ENCODE peak calls at places on chromosomes 7 and 10, in nine cellular contexts. One of them, this sample, is unnamed.

GRCh38 chr7:151539055-151539714 is 19.5 kb upstream of the RHEB start:
- DNase-seq in H1: no peak
- DNase-seq in fibroblast of mammary gland: no peak
- DNase-seq in Jurkat, Clone E6-1: no peak
- DNase-seq in fibroblast of pulmonary artery: no peak
- DNase-seq in BJ: no peak
- DNase-seq in iPS DF 6.9: no peak
- DNase-seq in adrenal gland: peak; percentile 93
- DNase-seq in NT2/D1: no peak
- DNase-seq in this sample: peak; percentile 82

GRCh38 chr7:66330961-66331360 is 125.8 kb downstream of the TPST1 start:
- DNase-seq in iPS DF 6.9: no peak
- DNase-seq in BJ: no peak
- DNase-seq in fibroblast of pulmonary artery: peak; percentile 69
- DNase-seq in adrenal gland: peak; percentile 89
- DNase-seq in fibroblast of mammary gland: peak; percentile 52
- DNase-seq in NT2/D1: no peak
- DNase-seq in H1: no peak
- DNase-seq in Jurkat, Clone E6-1: peak; percentile 1
- DNase-seq in this sample: peak; percentile 86

GRCh38 chr7:29839302-29839701 is 33.0 kb downstream of the WIPF3 start:
- DNase-seq in BJ: peak; percentile 21
- DNase-seq in adrenal gland: peak; percentile 65
- DNase-seq in fibroblast of mammary gland: peak; percentile 83
- DNase-seq in NT2/D1: no peak
- DNase-seq in fibroblast of pulmonary artery: peak; percentile 59
- DNase-seq in iPS DF 6.9: no peak
- DNase-seq in Jurkat, Clone E6-1: no peak
- DNase-seq in H1: no peak
- DNase-seq in this sample: peak; percentile 86

GRCh38 chr10:122461367-122461728 is at the start of gene HTRA1:
- DNase-seq in fibroblast of pulmonary artery: peak; percentile 70
- DNase-seq in iPS DF 6.9: no peak
- DNase-seq in H1: no peak
- DNase-seq in adrenal gland: peak; percentile 83
- DNase-seq in NT2/D1: no peak
- DNase-seq in fibroblast of mammary gland: peak; percentile 78
- DNase-seq in Jurkat, Clone E6-1: no peak
- DNase-seq in BJ: no peak
- DNase-seq in this sample: peak; percentile 94

GRCh38 chr7:95690367-95690947 is 81.9 kb upstream of the DYNC1I1 start:
- DNase-seq in NT2/D1: no peak
- DNase-seq in Jurkat, Clone E6-1: peak; percentile 46
- DNase-seq in H1: no peak
- DNase-seq in adrenal gland: peak; percentile 56
- DNase-seq in iPS DF 6.9: no peak
- DNase-seq in BJ: no peak
- DNase-seq in fibroblast of mammary gland: peak; percentile 63
- DNase-seq in fibroblast of pulmonary artery: peak; percentile 66
- DNase-seq in this sample: no peak

GRCh38 chr7:101860316-101861222 is 43.1 kb downstream of the CUX1 start:
- DNase-seq in Jurkat, Clone E6-1: no peak
- DNase-seq in adrenal gland: no peak
- DNase-seq in BJ: no peak
- DNase-seq in fibroblast of mammary gland: no peak
- DNase-seq in iPS DF 6.9: no peak
- DNase-seq in H1: no peak
- DNase-seq in NT2/D1: no peak
- DNase-seq in fibroblast of pulmonary artery: no peak
- DNase-seq in this sample: no peak

GRCh38 chr10:72122221-72122620 is 33.9 kb upstream of the SPOCK2 start:
- DNase-seq in H1: no peak
- DNase-seq in adrenal gland: no peak
- DNase-seq in NT2/D1: no peak
- DNase-seq in iPS DF 6.9: no peak
- DNase-seq in fibroblast of pulmonary artery: no peak
- DNase-seq in fibroblast of mammary gland: no peak
- DNase-seq in BJ: no peak
- DNase-seq in Jurkat, Clone E6-1: no peak
- DNase-seq in this sample: no peak

GRCh38 chr7:2069472-2069860 is 163.3 kb downstream of the MAD1L1 start:
- DNase-seq in NT2/D1: no peak
- DNase-seq in H1: no peak
- DNase-seq in fibroblast of mammary gland: no peak
- DNase-seq in iPS DF 6.9: no peak
- DNase-seq in Jurkat, Clone E6-1: no peak
- DNase-seq in fibroblast of pulmonary artery: peak; percentile 6
- DNase-seq in BJ: no peak
- DNase-seq in adrenal gland: no peak
- DNase-seq in this sample: no peak

GRCh38 chr10:101830322-101831168 is 12.3 kb upstream of the OGA start:
- DNase-seq in adrenal gland: peak; percentile 97
- DNase-seq in fibroblast of pulmonary artery: peak; percentile 89
- DNase-seq in Jurkat, Clone E6-1: peak; percentile 87
- DNase-seq in NT2/D1: no peak
- DNase-seq in BJ: peak; percentile 37
- DNase-seq in iPS DF 6.9: peak; percentile 60
- DNase-seq in H1: no peak
- DNase-seq in fibroblast of mammary gland: peak; percentile 88
- DNase-seq in this sample: peak; percentile 95

GRCh38 chr10:60266513-60266912 is 123.2 kb downstream of the ANK3 start:
- DNase-seq in adrenal gland: no peak
- DNase-seq in BJ: no peak
- DNase-seq in fibroblast of pulmonary artery: no peak
- DNase-seq in fibroblast of mammary gland: no peak
- DNase-seq in iPS DF 6.9: no peak
- DNase-seq in H1: no peak
- DNase-seq in Jurkat, Clone E6-1: no peak
- DNase-seq in NT2/D1: no peak
- DNase-seq in this sample: no peak

GRCh38 chr7:155228894-155229293 is 68.8 kb upstream of the INSIG1 start:
- DNase-seq in H1: no peak
- DNase-seq in fibroblast of mammary gland: no peak
- DNase-seq in iPS DF 6.9: no peak
- DNase-seq in adrenal gland: no peak
- DNase-seq in BJ: no peak
- DNase-seq in fibroblast of pulmonary artery: no peak
- DNase-seq in Jurkat, Clone E6-1: no peak
- DNase-seq in NT2/D1: no peak
- DNase-seq in this sample: no peak

GRCh38 chr10:60845038-60845437 is 66.8 kb downstream of the CDK1 start:
- DNase-seq in H1: no peak
- DNase-seq in Jurkat, Clone E6-1: no peak
- DNase-seq in BJ: no peak
- DNase-seq in NT2/D1: no peak
- DNase-seq in adrenal gland: no peak
- DNase-seq in iPS DF 6.9: no peak
- DNase-seq in fibroblast of mammary gland: no peak
- DNase-seq in fibroblast of pulmonary artery: no peak
- DNase-seq in this sample: no peak

GRCh38 chr7:879706-880105 is 3.4 kb downstream of the GET4 start:
- DNase-seq in Jurkat, Clone E6-1: no peak
- DNase-seq in iPS DF 6.9: no peak
- DNase-seq in adrenal gland: no peak
- DNase-seq in fibroblast of pulmonary artery: no peak
- DNase-seq in BJ: no peak
- DNase-seq in fibroblast of mammary gland: no peak
- DNase-seq in H1: no peak
- DNase-seq in NT2/D1: no peak
- DNase-seq in this sample: peak; percentile 25
- H3K4me3 ChIP-seq in Jurkat, Clone E6-1: no peak overlapping the region
- H3K4me3 ChIP-seq in iPS DF 6.9: no peak overlapping the region
- H3K4me3 ChIP-seq in adrenal gland: no peak overlapping the region
- H3K4me3 ChIP-seq in fibroblast of pulmonary artery: no peak overlapping the region
- H3K4me3 ChIP-seq in BJ: no peak overlapping the region
- H3K4me3 ChIP-seq in fibroblast of mammary gland: no peak overlapping the region
- H3K4me3 ChIP-seq in H1: no peak overlapping the region
- H3K4me3 ChIP-seq in NT2/D1: no peak overlapping the region
- H3K4me3 ChIP-seq in this sample: no peak overlapping the region

GRCh38 chr10:74824184-74825032 is 2.0 kb upstream of the KAT6B start:
- DNase-seq in fibroblast of pulmonary artery: peak; percentile 10
- DNase-seq in Jurkat, Clone E6-1: peak; percentile 67
- DNase-seq in NT2/D1: no peak
- DNase-seq in BJ: no peak
- DNase-seq in fibroblast of mammary gland: no peak
- DNase-seq in H1: no peak
- DNase-seq in adrenal gland: no peak
- DNase-seq in iPS DF 6.9: no peak
- DNase-seq in this sample: no peak

GRCh38 chr10:74823791-74824183 is 2.6 kb upstream of the KAT6B start:
- DNase-seq in NT2/D1: no peak
- DNase-seq in fibroblast of mammary gland: no peak
- DNase-seq in fibroblast of pulmonary artery: no peak
- DNase-seq in Jurkat, Clone E6-1: no peak
- DNase-seq in adrenal gland: no peak
- DNase-seq in H1: no peak
- DNase-seq in iPS DF 6.9: no peak
- DNase-seq in BJ: no peak
- DNase-seq in this sample: no peak

GRCh38 chr10:74822101-74822500 is 4.3 kb upstream of the KAT6B start:
- DNase-seq in fibroblast of pulmonary artery: no peak
- DNase-seq in BJ: no peak
- DNase-seq in H1: no peak
- DNase-seq in NT2/D1: no peak
- DNase-seq in adrenal gland: no peak
- DNase-seq in Jurkat, Clone E6-1: no peak
- DNase-seq in fibroblast of mammary gland: no peak
- DNase-seq in iPS DF 6.9: no peak
- DNase-seq in this sample: no peak

GRCh38 chr10:74821501-74821900 is 4.9 kb upstream of the KAT6B start:
- DNase-seq in adrenal gland: peak; percentile 60
- DNase-seq in BJ: no peak
- DNase-seq in iPS DF 6.9: no peak
- DNase-seq in Jurkat, Clone E6-1: no peak
- DNase-seq in NT2/D1: no peak
- DNase-seq in fibroblast of mammary gland: no peak
- DNase-seq in H1: no peak
- DNase-seq in fibroblast of pulmonary artery: no peak
- DNase-seq in this sample: no peak

DNA sequence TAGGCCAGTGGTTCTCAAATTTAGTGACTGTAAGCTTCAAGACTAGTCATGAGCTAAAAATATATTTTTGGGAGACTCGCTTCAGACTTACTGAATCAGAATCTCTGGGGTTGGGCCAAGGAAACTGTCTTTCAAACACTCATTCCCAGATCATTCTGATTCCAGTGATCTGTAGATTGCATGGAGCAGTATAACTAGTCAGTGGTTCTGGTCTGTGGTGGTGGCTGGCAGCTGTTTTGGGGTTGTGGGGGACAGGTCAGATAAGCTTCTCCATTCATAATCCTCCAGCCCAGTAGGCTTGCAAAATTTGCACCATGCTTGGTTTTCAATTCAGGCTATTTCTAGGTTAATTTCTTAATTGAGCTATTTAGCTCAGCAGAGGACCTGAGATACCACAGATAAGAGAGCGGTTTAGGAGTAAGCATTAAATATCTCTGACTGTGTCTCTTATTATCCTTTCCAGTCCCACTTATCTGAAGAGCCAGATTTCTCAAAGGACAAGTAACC is 3.8 kb upstream of the KAT6B start:
- DNase-seq in iPS DF 6.9: no peak
- DNase-seq in fibroblast of pulmonary artery: peak; percentile 21
- DNase-seq in H1: no peak
- DNase-seq in adrenal gland: no peak
- DNase-seq in fibroblast of mammary gland: peak; percentile 83
- DNase-seq in BJ: no peak
- DNase-seq in Jurkat, Clone E6-1: no peak
- DNase-seq in NT2/D1: no peak
- DNase-seq in this sample: no peak
- H3K4me3 ChIP-seq in iPS DF 6.9: no peak overlapping the region
- H3K4me3 ChIP-seq in fibroblast of pulmonary artery: no peak overlapping the region
- H3K4me3 ChIP-seq in H1: no peak overlapping the region
- H3K4me3 ChIP-seq in adrenal gland: no peak overlapping the region
- H3K4me3 ChIP-seq in fibroblast of mammary gland: no peak overlapping the region
- H3K4me3 ChIP-seq in BJ: no peak overlapping the region
- H3K4me3 ChIP-seq in Jurkat, Clone E6-1: no peak overlapping the region
- H3K4me3 ChIP-seq in NT2/D1: no peak overlapping the region
- H3K4me3 ChIP-seq in this sample: no peak overlapping the region

DNA sequence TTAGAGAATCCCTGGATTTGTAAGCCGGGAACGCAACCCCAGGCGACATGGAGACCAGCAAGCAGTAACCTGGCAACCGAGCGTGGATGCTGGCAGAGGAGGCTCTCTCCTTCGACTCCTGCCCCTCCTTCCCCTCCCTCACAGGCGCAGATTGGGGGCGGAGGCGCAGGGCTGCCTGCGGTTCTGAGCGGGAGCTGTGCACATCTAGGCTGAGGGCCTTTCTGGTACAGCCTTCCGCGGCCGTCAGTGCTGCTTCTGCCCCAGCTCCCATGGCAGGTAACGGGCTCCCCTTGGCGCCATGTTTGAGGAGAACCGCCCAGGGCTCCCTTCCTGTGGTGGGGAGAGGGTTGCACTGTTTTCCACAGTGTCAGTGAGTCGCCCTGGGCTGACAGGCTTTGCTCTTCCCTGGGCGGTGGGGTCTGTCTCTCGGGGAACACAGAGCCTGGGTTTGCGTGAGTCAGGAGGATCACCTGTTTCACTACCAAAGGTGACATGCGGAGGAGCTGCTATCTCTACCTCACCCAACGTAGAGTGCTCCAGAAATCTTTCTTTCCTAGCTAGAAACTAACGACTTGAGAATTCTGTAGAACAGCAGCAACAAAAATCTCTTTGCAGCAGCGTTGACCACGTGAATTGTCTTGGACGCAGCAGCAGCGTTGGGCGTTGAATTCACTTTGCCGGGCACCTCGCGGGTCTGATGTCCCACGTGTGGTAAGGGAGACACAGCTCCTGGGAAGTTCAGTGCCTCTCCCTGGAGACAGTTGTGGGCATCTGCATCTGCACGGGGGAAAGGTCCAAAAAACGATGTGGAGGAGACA is 154.8 kb upstream of the COBL start:
- DNase-seq in NT2/D1: no peak
- DNase-seq in fibroblast of mammary gland: no peak
- DNase-seq in iPS DF 6.9: no peak
- DNase-seq in BJ: no peak
- DNase-seq in fibroblast of pulmonary artery: no peak
- DNase-seq in H1: no peak
- DNase-seq in adrenal gland: peak; percentile 65
- DNase-seq in Jurkat, Clone E6-1: no peak
- DNase-seq in this sample: peak; percentile 60
- H3K4me3 ChIP-seq in NT2/D1: no peak overlapping the region
- H3K4me3 ChIP-seq in fibroblast of mammary gland: no peak overlapping the region
- H3K4me3 ChIP-seq in iPS DF 6.9: peak overlapping the region; percentile 1
- H3K4me3 ChIP-seq in BJ: no peak overlapping the region
- H3K4me3 ChIP-seq in fibroblast of pulmonary artery: no peak overlapping the region
- H3K4me3 ChIP-seq in H1: peak overlapping the region; percentile 24
- H3K4me3 ChIP-seq in adrenal gland: no peak overlapping the region
- H3K4me3 ChIP-seq in Jurkat, Clone E6-1: no peak overlapping the region
- H3K4me3 ChIP-seq in this sample: no peak overlapping the region

DNA sequence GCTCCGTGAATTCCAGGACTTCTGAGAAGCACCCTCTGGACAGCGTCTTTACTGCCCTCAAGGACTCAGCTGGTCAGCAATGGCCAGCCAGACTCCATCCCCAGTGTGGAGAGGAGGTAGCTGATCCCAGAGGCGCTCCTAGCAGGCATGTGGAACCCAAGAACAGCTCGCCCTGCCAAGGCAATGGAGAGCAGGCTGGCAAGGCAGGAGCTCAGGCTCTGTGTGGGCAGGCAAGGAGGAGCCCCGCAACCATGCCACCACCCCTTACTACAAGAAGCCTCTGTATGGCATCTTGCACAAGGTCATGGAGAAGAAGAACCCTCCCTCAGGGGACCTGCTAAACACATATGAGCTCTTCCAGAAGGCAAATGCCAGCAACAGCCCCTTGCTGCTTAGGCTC is 34.4 kb upstream of the SGMS1 start:
- DNase-seq in fibroblast of mammary gland: no peak
- DNase-seq in Jurkat, Clone E6-1: no peak
- DNase-seq in fibroblast of pulmonary artery: no peak
- DNase-seq in iPS DF 6.9: no peak
- DNase-seq in NT2/D1: no peak
- DNase-seq in BJ: no peak
- DNase-seq in H1: no peak
- DNase-seq in adrenal gland: no peak
- DNase-seq in this sample: no peak
- H3K4me3 ChIP-seq in fibroblast of mammary gland: no peak overlapping the region
- H3K4me3 ChIP-seq in Jurkat, Clone E6-1: no peak overlapping the region
- H3K4me3 ChIP-seq in fibroblast of pulmonary artery: no peak overlapping the region
- H3K4me3 ChIP-seq in iPS DF 6.9: no peak overlapping the region
- H3K4me3 ChIP-seq in NT2/D1: no peak overlapping the region
- H3K4me3 ChIP-seq in BJ: no peak overlapping the region
- H3K4me3 ChIP-seq in H1: no peak overlapping the region
- H3K4me3 ChIP-seq in adrenal gland: no peak overlapping the region
- H3K4me3 ChIP-seq in this sample: no peak overlapping the region